ENCODE peak calls at places on chromosomes 5 and 9, in seven cellular contexts. S is fibroblast of lung; G is tibial nerve; P is PC-3; X is cardiac muscle cell; T is uterus; B is CD4-positive, alpha-beta memory T cell. D is an unnamed sample.

GRCh38 chr5:7976411-7977190 is 107.7 kb downstream of the MTRR start:
- DNase-seq in S (no peak), P (peak; percentile 13), X (no peak), B (no peak), T (no peak), G (no peak), D (no peak)

GRCh38 chr5:142817961-142818431 is 47.8 kb downstream of the ARHGAP26 start:
- DNase-seq in T (no peak), B (no peak), G (no peak), S (peak; percentile 47), P (peak; percentile 26), X (peak; percentile 41), D (no peak)

GRCh38 chr5:129541648-129542251 is 81.7 kb downstream of the ADAMTS19 start:
- DNase-seq in P (peak; percentile 53), B (no peak), G (no peak), T (no peak), S (peak; percentile 4), X (peak; percentile 10), D (no peak)

GRCh38 chr9:35740243-35740642 is 7.8 kb downstream of the CREB3 start:
- DNase-seq in S (no peak), G (no peak), X (no peak), P (no peak), T (no peak), B (no peak), D (no peak)

GRCh38 chr5:37370550-37370863 is 399 bp downstream of the NUP155 start:
- DNase-seq in P (no peak), G (no peak), X (no peak), S (no peak), B (no peak), T (no peak), D (no peak)

GRCh38 chr5:6787941-6788340 is 74.7 kb downstream of the TENT4A start:
- DNase-seq in S (no peak), G (no peak), B (no peak), T (no peak), P (no peak), X (no peak), D (no peak)

GRCh38 chr5:164013077-164013670 is 507.8 kb downstream of the MAT2B start:
- DNase-seq in P (peak; percentile 76), T (no peak), S (peak; percentile 93), X (peak; percentile 90), B (no peak), G (peak; percentile 17), D (peak; percentile 65)

GRCh38 chr5:31626156-31626555 is 12.8 kb upstream of the PDZD2 start:
- DNase-seq in T (no peak), P (peak; percentile 76), G (no peak), B (no peak), S (no peak), X (no peak), D (peak; percentile 36)

GRCh38 chr5:168916852-168917251 is 337.7 kb upstream of the PANK3 start:
- DNase-seq in S (no peak), T (no peak), P (peak; percentile 9), B (no peak), G (no peak), X (peak; percentile 45), D (no peak)

GRCh38 chr9:123742009-123742767 is 187.7 kb downstream of the DENND1A start:
- DNase-seq in G (no peak), X (peak; percentile 92), P (no peak), S (peak; percentile 89), T (no peak), B (no peak), D (no peak)

GRCh38 chr9:106146066-106146840 is 451.9 kb downstream of the TMEM38B start:
- DNase-seq in B (no peak), X (no peak), G (no peak), T (no peak), S (no peak), P (no peak), D (no peak)

GRCh38 chr5:125326114-125326513 is 579.7 kb upstream of the ZNF608 start:
- DNase-seq in G (no peak), S (peak; percentile 83), B (no peak), P (peak; percentile 52), X (peak; percentile 72), T (no peak), D (peak; percentile 89)

GRCh38 chr9:113223963-113224362 is 2.6 kb downstream of the SLC31A1 start:
- DNase-seq in T (no peak), G (no peak), S (peak; percentile 93), X (peak; percentile 67), P (no peak), B (no peak), D (no peak)

GRCh38 chr9:98775831-98776441 is 20.4 kb downstream of the ANKS6 start:
- DNase-seq in S (peak; percentile 81), P (peak; percentile 64), B (no peak), X (peak; percentile 79), G (no peak), T (no peak), D (peak; percentile 76)

GRCh38 chr5:109643951-109644350 is 45.8 kb upstream of the MAN2A1 start:
- DNase-seq in P (no peak), S (no peak), G (no peak), T (no peak), B (no peak), X (no peak), D (no peak)

GRCh38 chr9:21995652-21996275 is 1.2 kb downstream of the CDKN2B-AS1 start:
- DNase-seq in B (peak; percentile 48), X (no peak), T (peak; percentile 51), P (peak; percentile 24), S (peak; percentile 63), G (no peak), D (peak; percentile 32)

GRCh38 chr9:135050072-135050990 is 37.1 kb upstream of the OLFM1 start:
- DNase-seq in P (no peak), G (no peak), B (no peak), X (no peak), T (no peak), S (no peak), D (no peak)

GRCh38 chr5:133396187-133396621 is 216.1 kb downstream of the FSTL4 start:
- DNase-seq in P (no peak), S (no peak), G (no peak), T (no peak), X (no peak), B (no peak), D (no peak)

GRCh38 chr5:140266471-140267200 is 36.3 kb downstream of the PFDN1 start:
- DNase-seq in S (no peak), G (no peak), P (no peak), X (no peak), T (no peak), B (no peak), D (no peak)

GRCh38 chr5:140270008-140270407 is 32.9 kb downstream of the PFDN1 start:
- DNase-seq in T (no peak), B (no peak), X (no peak), P (no peak), G (no peak), S (no peak), D (no peak)

GRCh38 chr5:140265845-140266244 is 37.1 kb downstream of the PFDN1 start:
- DNase-seq in S (no peak), T (no peak), G (no peak), P (no peak), B (no peak), X (no peak), D (no peak)

GRCh38 chr5:140267201-140267540 is 35.7 kb downstream of the PFDN1 start:
- DNase-seq in T (no peak), B (no peak), P (no peak), S (no peak), G (no peak), X (no peak), D (no peak)

DNA sequence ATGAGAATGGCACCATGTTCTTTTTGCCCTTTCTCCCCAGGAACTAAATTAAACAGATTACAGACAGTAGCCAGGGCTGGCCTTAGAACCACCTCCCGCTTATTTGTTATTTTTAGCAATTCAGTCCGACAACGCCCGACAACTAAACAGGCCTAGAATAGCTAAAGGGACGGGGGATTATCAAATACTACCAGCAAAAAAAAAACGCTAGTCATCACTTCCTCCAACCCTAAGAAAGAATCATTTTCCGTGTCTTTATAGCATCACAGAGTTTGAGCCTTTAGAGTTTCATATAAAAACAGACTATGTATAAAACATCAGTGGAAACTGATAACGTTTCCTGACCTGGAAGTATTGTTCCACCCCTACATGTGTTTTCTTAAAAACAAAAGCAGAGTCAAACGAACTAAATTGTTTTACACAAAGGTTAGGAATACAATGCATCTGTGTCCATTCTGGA is 35.3 kb downstream of the PFDN1 start:
- DNase-seq in X (no peak), P (no peak), S (no peak), T (no peak), B (no peak), G (no peak), D (no peak)
- H3K4me3 ChIP-seq in X (no peak overlapping the region), P (no peak overlapping the region), S (no peak overlapping the region), T (no peak overlapping the region), B (no peak overlapping the region), G (no peak overlapping the region), D (no peak overlapping the region)

GRCh38 chr9:17081351-17081750 is 53.5 kb upstream of the CNTLN start:
- DNase-seq in X (no peak), B (no peak), G (no peak), S (no peak), P (no peak), T (no peak), D (no peak)

GRCh38 chr9:17081814-17082213 is 53.0 kb upstream of the CNTLN start:
- DNase-seq in X (no peak), P (no peak), G (no peak), B (no peak), S (no peak), T (no peak), D (no peak)

DNA sequence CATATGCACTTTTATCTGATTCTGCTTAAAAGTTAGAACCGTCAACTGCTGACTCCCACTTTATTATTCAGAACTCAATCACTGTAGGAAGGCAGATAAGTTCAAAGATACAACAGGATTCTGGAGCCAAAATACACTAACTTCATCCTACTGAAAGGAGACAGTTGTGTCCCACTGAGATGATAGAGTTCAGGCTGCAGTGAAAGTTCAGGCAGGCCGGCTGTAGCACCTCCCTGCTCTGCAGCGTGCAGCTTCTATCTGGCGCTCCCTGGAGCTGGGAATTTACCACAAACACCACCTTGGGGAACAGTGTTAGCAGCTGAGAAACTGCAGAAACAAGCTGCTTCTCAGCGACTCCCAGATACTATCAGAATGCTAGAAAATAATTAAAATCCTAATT is 52.5 kb upstream of the CNTLN start:
- DNase-seq in G (peak; percentile 18), B (no peak), T (peak; percentile 43), X (peak; percentile 62), P (no peak), S (peak; percentile 57), D (peak; percentile 52)
- H3K9me3 ChIP-seq in G (no peaks in the 10 kb centered on the region), B (no peaks in the 10 kb centered on the region), T (no peaks in the 10 kb centered on the region), X (no peaks in the 10 kb centered on the region), P (no peaks in the 10 kb centered on the region), S (no peaks in the 10 kb centered on the region), D (no peaks in the 10 kb centered on the region)

GRCh38 chr5:96683810-96684209 is 21.6 kb downstream of the CAST start:
- DNase-seq in S (no peak), G (no peak), B (no peak), T (no peak), X (no peak), P (no peak), D (no peak)
- H3K4me1 ChIP-seq in S (no peaks in the 10 kb centered on the region), G (no peaks in the 10 kb centered on the region), B (peaks cover 27% of the 10 kb centered on the region), T (no peaks in the 10 kb centered on the region), X (no peaks in the 10 kb centered on the region), P (no peaks in the 10 kb centered on the region), D (no peaks in the 10 kb centered on the region)

GRCh38 chr9:13061390-13061789 is 218.1 kb downstream of the MPDZ start:
- DNase-seq in B (no peak), G (no peak), T (no peak), S (no peak), P (no peak), X (no peak), D (no peak)
- H3K4me3 ChIP-seq in B (no peak overlapping the region), G (no peak overlapping the region), T (no peak overlapping the region), S (no peak overlapping the region), P (no peak overlapping the region), X (no peak overlapping the region), D (no peak overlapping the region)

GRCh38 chr5:145407300-145408047 is 427.7 kb downstream of the PRELID2 start:
- DNase-seq in X (no peak), B (no peak), G (no peak), S (no peak), P (no peak), T (no peak), D (no peak)
- H3K9me3 ChIP-seq in X (peaks cover 3% of the 10 kb centered on the region), B (no peaks in the 10 kb centered on the region), G (no peaks in the 10 kb centered on the region), S (no peaks in the 10 kb centered on the region), P (no peaks in the 10 kb centered on the region), T (peaks cover 18% of the 10 kb centered on the region), D (no peaks in the 10 kb centered on the region)